ENCODE peak calls at places on chromosomes 6 and 20, in seven cellular contexts. R is NCI-H1092 treated with DMSO at 0.1 percent for 48 hours; T is cardiac fibroblast; V is endothelial cell of umbilical vein; I is naive thymus-derived CD4-positive, alpha-beta T cell; Q is astrocyte; J is mesenchymal stem cell. C is an unnamed sample.

GRCh38 chr20:50172347-50173013 is 18.1 kb upstream of the CEBPB start:
- DNase-seq in R (peak; percentile 9), Q (peak; percentile 55), J (peak; percentile 93), T (peak; percentile 89), V (peak; percentile 75), I (no peak), C (no peak)

GRCh38 chr6:79946773-79947190 is 571 bp downstream of the ELOVL4 start:
- DNase-seq in V (no peak), T (peak; percentile 24), R (no peak), I (no peak), Q (peak; percentile 10), J (peak; percentile 42), C (no peak)

GRCh38 chr6:145815351-145815772 is 767 bp upstream of the FBXO30 start:
- DNase-seq in T (peak; percentile 34), V (no peak), I (no peak), Q (peak; percentile 15), R (no peak), J (peak; percentile 51), C (no peak)

GRCh38 chr6:31170987-31171671 is 647 bp upstream of the POU5F1 start:
- DNase-seq in R (no peak), J (no peak), Q (no peak), V (no peak), T (no peak), I (no peak), C (no peak)

GRCh38 chr6:43798688-43799444 is 28.9 kb downstream of the VEGFA start:
- DNase-seq in J (peak; percentile 94), T (peak; percentile 52), Q (peak; percentile 63), R (no peak), V (peak; percentile 26), I (no peak), C (no peak)

GRCh38 chr20:39429716-39430115 is 467.6 kb downstream of the DHX35 start:
- DNase-seq in I (no peak), T (no peak), V (no peak), Q (no peak), R (peak; percentile 21), J (no peak), C (peak; percentile 6)

GRCh38 chr20:8853805-8854338 is 215.0 kb upstream of the PLCB4 start:
- DNase-seq in R (peak; percentile 72), Q (peak; percentile 57), J (peak; percentile 83), T (peak; percentile 89), V (peak; percentile 90), I (no peak), C (peak; percentile 51)

GRCh38 chr6:139044250-139044649 is 15.7 kb downstream of the ABRACL start:
- DNase-seq in J (no peak), I (no peak), V (no peak), R (no peak), T (no peak), Q (no peak), C (no peak)

GRCh38 chr6:56693246-56693607 is 50.5 kb upstream of the DST start:
- DNase-seq in R (peak; percentile 67), T (peak; percentile 88), V (no peak), Q (peak; percentile 93), I (no peak), J (peak; percentile 94), C (no peak)

GRCh38 chr6:122043421-122043820 is 356.0 kb upstream of the HSF2 start:
- DNase-seq in R (no peak), V (no peak), Q (peak; percentile 10), I (no peak), T (no peak), J (peak; percentile 18), C (no peak)

GRCh38 chr6:117958536-117958935 is 51.5 kb downstream of the SLC35F1 start:
- DNase-seq in V (no peak), T (no peak), R (no peak), J (no peak), I (no peak), Q (no peak), C (no peak)

GRCh38 chr20:41183391-41183790 is 46.0 kb downstream of the PLCG1 start:
- DNase-seq in R (no peak), T (no peak), I (no peak), V (no peak), J (no peak), Q (no peak), C (no peak)

GRCh38 chr20:44009679-44009992 is 95.0 kb downstream of the TOX2 start:
- DNase-seq in J (no peak), T (no peak), I (no peak), V (no peak), Q (no peak), R (no peak), C (no peak)

GRCh38 chr6:57310817-57311157 is 6.6 kb upstream of the PRIM2 start:
- DNase-seq in R (no peak), V (no peak), I (no peak), J (no peak), T (no peak), Q (no peak), C (no peak)

GRCh38 chr20:22403860-22404608 is 180.3 kb downstream of the FOXA2 start:
- DNase-seq in T (peak; percentile 42), Q (no peak), I (no peak), R (peak; percentile 85), V (no peak), J (peak; percentile 1), C (no peak)

GRCh38 chr6:53623497-53623896 is 42.1 kb downstream of the KLHL31 start:
- DNase-seq in T (no peak), R (no peak), Q (peak; percentile 84), J (no peak), V (no peak), I (no peak), C (no peak)

GRCh38 chr20:38298768-38299288 is 5.1 kb upstream of the BPI start:
- DNase-seq in Q (no peak), R (no peak), V (peak; percentile 31), T (peak; percentile 96), I (no peak), J (no peak), C (no peak)

GRCh38 chr6:100209323-100210137 is 215.5 kb upstream of the MCHR2 start:
- DNase-seq in J (no peak), R (no peak), T (peak; percentile 30), Q (peak; percentile 23), I (no peak), V (no peak), C (no peak)

GRCh38 chr20:41169791-41170351 is 32.5 kb downstream of the PLCG1 start:
- DNase-seq in V (no peak), T (peak; percentile 33), I (no peak), J (peak; percentile 22), R (no peak), Q (peak; percentile 67), C (no peak)

GRCh38 chr6:67736161-67736560 is 898.9 kb upstream of the ADGRB3 start:
- DNase-seq in I (no peak), T (peak; percentile 35), R (no peak), J (no peak), V (no peak), Q (peak; percentile 47), C (no peak)

GRCh38 chr20:63223121-63223825 is 7.3 kb upstream of the YTHDF1 start:
- DNase-seq in V (peak; percentile 35), T (peak; percentile 48), I (peak; percentile 22), R (peak; percentile 15), J (peak; percentile 58), Q (no peak), C (peak; percentile 35)

GRCh38 chr20:47552996-47553395 is 51.3 kb downstream of the NCOA3 start:
- DNase-seq in I (no peak), R (no peak), J (no peak), Q (no peak), V (no peak), T (no peak), C (no peak)

GRCh38 chr20:49616154-49617007 is 48.4 kb upstream of the PTGIS start:
- DNase-seq in J (no peak), T (no peak), I (no peak), Q (no peak), R (no peak), V (no peak), C (no peak)

GRCh38 chr20:4082406-4083102 is 67.2 kb upstream of the RNF24 start:
- DNase-seq in R (no peak), J (peak; percentile 89), V (no peak), Q (peak; percentile 81), T (peak; percentile 96), I (no peak), C (peak; percentile 83)

GRCh38 chr6:169725270-169726048 is 1.2 kb upstream of the PHF10 start:
- DNase-seq in I (peak; percentile 25), J (peak; percentile 96), V (peak; percentile 87), R (peak; percentile 68), Q (peak; percentile 69), T (peak; percentile 77), C (no peak)

C was measured in Jurkat, Clone E6-1.